ENCODE peak calls at places on chromosomes 12 and 14, in nine cellular contexts. X, B, E, C, U, O, K, Q and N are unnamed samples.

GRCh38 chr12:94099191-94099983 is 49.0 kb upstream of the PLXNC1 start:
- DNase-seq in C (no peak), Q (no peak), X (no peak), E (peak), U (no peak), B (no peak), O (no peak), K (no peak), N (no peak)

GRCh38 chr12:24227550-24227949 is 278.1 kb upstream of the SOX5 start:
- DNase-seq in C (no peak), B (no peak), E (no peak), K (no peak), X (no peak), Q (no peak), O (no peak), U (no peak), N (no peak)

GRCh38 chr12:109938947-109939346 is 38.9 kb downstream of the TCHP start:
- DNase-seq in Q (no peak), K (no peak), C (no peak), B (no peak), O (no peak), X (no peak), U (no peak), E (no peak), N (no peak)

GRCh38 chr12:114425031-114425626 is 19.2 kb upstream of the TBX5 start:
- DNase-seq in U (no peak), Q (no peak), O (no peak), X (no peak), C (peak), B (no peak), E (no peak), K (no peak), N (no peak)

GRCh38 chr12:65533177-65533883 is 254.8 kb downstream of the MSRB3 start:
- DNase-seq in U (no peak), C (no peak), X (no peak), E (no peak), B (no peak), O (no peak), K (no peak), Q (no peak), N (no peak)

GRCh38 chr12:108289342-108290131 is 49.6 kb downstream of the CMKLR1 start:
- DNase-seq in Q (no peak), U (peak), B (no peak), X (no peak), E (no peak), C (no peak), O (no peak), K (no peak), N (no peak)

GRCh38 chr14:97248973-97249372 is 451.8 kb downstream of the VRK1 start:
- DNase-seq in B (no peak), C (no peak), K (no peak), X (no peak), Q (no peak), E (no peak), U (no peak), O (no peak), N (no peak)

GRCh38 chr14:105974902-105975301 is 448.5 kb downstream of the TMEM121 start:
- DNase-seq in O (no peak), C (no peak), Q (no peak), B (no peak), U (no peak), E (no peak), X (no peak), K (no peak), N (no peak)

GRCh38 chr12:50549885-50550284 is 45.1 kb downstream of the DIP2B start:
- DNase-seq in U (no peak), K (no peak), C (no peak), X (no peak), Q (no peak), E (no peak), B (no peak), O (no peak), N (no peak)

GRCh38 chr12:122994140-122994675 is 13.7 kb downstream of the ARL6IP4 start:
- DNase-seq in X (no peak), K (no peak), O (peak), U (no peak), Q (no peak), C (no peak), E (no peak), B (peak), N (no peak)

GRCh38 chr14:43539210-43539609 is 967.9 kb downstream of the FSCB start:
- DNase-seq in X (no peak), O (no peak), E (peak), K (no peak), Q (no peak), C (no peak), B (no peak), U (no peak), N (peak)

GRCh38 chr12:113207621-113208040 is 13.6 kb upstream of the TPCN1 start:
- DNase-seq in E (no peak), Q (peak), K (no peak), X (no peak), C (no peak), B (no peak), U (no peak), O (peak), N (no peak)

GRCh38 chr12:57268264-57268663 is 17.3 kb upstream of the STAC3 start:
- DNase-seq in C (peak), U (no peak), X (no peak), E (no peak), Q (no peak), B (no peak), O (no peak), K (no peak), N (no peak)

GRCh38 chr14:69263364-69263763 is 3.4 kb downstream of the GALNT16 start:
- DNase-seq in O (no peak), C (peak), X (peak), K (peak), E (no peak), Q (no peak), U (peak), B (peak), N (peak)

GRCh38 chr14:69282448-69282847 is 22.5 kb downstream of the GALNT16 start:
- DNase-seq in C (no peak), K (no peak), X (no peak), Q (no peak), E (no peak), B (no peak), O (peak), U (no peak), N (no peak)

GRCh38 chr12:55068416-55069010 is 48.7 kb downstream of the NEUROD4 start:
- DNase-seq in B (no peak), Q (peak), O (no peak), C (peak), X (no peak), K (no peak), E (peak), U (no peak), N (peak)

GRCh38 chr12:38282886-38283285 is 33.7 kb upstream of the ALG10B start:
- DNase-seq in K (no peak), Q (no peak), B (no peak), U (no peak), E (peak), C (no peak), X (no peak), O (no peak), N (no peak)

GRCh38 chr14:71932229-71932951 is at the start of gene RGS6:
- DNase-seq in U (peak), B (no peak), E (no peak), X (no peak), C (peak), K (no peak), O (no peak), Q (no peak), N (peak)

GRCh38 chr12:14892726-14893442 is 7.2 kb upstream of the MGP start:
- DNase-seq in O (no peak), U (no peak), E (no peak), B (no peak), K (peak), X (peak), Q (peak), C (peak), N (peak)

GRCh38 chr12:116539361-116539771 is 19.8 kb upstream of the MAP1LC3B2 start:
- DNase-seq in Q (no peak), X (no peak), E (no peak), C (no peak), K (no peak), O (no peak), B (no peak), U (no peak), N (no peak)

GRCh38 chr12:30622509-30622908 is 73.2 kb downstream of the IPO8 start:
- DNase-seq in Q (no peak), X (no peak), K (no peak), C (peak), U (no peak), E (no peak), O (no peak), B (no peak), N (no peak)

GRCh38 chr12:92786045-92786444 is 83.3 kb downstream of the PLEKHG7 start:
- DNase-seq in E (no peak), K (no peak), X (no peak), C (peak), O (no peak), U (no peak), Q (no peak), B (no peak), N (no peak)

GRCh38 chr12:6866163-6866919 is 990 bp upstream of the TPI1 start:
- DNase-seq in C (no peak), O (peak), K (no peak), X (no peak), Q (no peak), B (peak), U (no peak), E (no peak), N (no peak)

GRCh38 chr12:93733358-93733757 is 56.2 kb downstream of the CRADD start:
- DNase-seq in B (no peak), Q (no peak), U (peak), K (no peak), C (no peak), X (no peak), E (no peak), O (no peak), N (no peak)

GRCh38 chr12:92208613-92209121 is 63.0 kb upstream of the BTG1 start:
- DNase-seq in C (peak), Q (peak), X (no peak), K (no peak), B (no peak), E (peak), U (no peak), O (no peak), N (no peak)

GRCh38 chr14:37889087-37889486 is 293.7 kb downstream of the TTC6 start:
- DNase-seq in O (no peak), X (no peak), E (no peak), B (no peak), K (no peak), U (peak), C (no peak), Q (no peak), N (no peak)

GRCh38 chr14:31895206-31895605 is 181.9 kb upstream of the ARHGAP5 start:
- DNase-seq in B (no peak), U (no peak), O (no peak), C (peak), Q (no peak), E (no peak), X (no peak), K (no peak), N (no peak)

GRCh38 chr12:57133013-57133569 is 4.8 kb downstream of the LRP1 start:
- DNase-seq in X (peak), K (no peak), E (no peak), C (peak), Q (no peak), B (no peak), O (no peak), U (no peak), N (no peak)

GRCh38 chr12:64943686-64944085 is 119.2 kb downstream of the TBC1D30 start:
- DNase-seq in X (no peak), K (no peak), B (no peak), C (no peak), O (no peak), E (no peak), U (no peak), Q (no peak), N (no peak)

GRCh38 chr12:20097561-20097960 is 270.8 kb upstream of the PDE3A start:
- DNase-seq in B (no peak), X (no peak), U (no peak), Q (no peak), E (no peak), C (peak), O (no peak), K (no peak), N (no peak)

DNA sequence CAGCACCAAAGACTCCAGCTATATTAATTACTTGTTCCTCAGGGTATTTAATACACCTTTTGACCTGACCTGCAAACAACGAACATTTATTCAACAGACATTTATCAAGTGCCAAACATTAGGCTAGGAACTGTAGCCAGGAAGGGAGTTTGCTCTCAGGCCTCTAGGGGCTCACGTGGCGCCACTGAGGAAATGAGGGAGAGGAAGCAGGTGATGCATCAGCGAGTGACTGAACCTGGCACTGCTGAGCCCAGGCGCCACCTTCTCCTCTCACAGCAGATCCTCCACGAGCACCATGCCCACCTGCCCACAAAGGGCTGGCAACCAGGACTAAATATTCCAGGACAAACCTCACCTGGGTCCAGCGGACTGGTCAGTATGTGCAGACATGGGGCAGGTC is 50.2 kb downstream of the SETD3 start:
- DNase-seq in E (no peak), B (no peak), U (no peak), K (no peak), Q (peak), X (no peak), O (peak), C (no peak), N (peak)
- TF ChIP-seq CTCF in E (peak), B (no peak), U (peak), K (no peak), Q (peak), X (no peak), O (peak), C (peak), N (peak)

DNA sequence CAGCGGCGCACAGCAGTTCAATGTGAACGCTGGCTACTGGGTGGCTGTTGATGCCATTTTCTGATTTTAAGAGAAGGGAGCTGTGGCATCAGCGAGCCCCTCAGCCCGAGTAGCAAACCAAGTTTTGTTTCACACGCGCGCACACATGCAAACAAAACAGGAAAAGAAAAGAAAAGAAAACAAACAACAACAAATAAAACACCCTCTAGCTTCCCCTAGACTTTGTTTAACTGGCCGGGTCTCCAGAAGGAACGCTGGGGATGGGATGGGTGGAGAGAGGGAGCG is 540 bp downstream of the PAX9 start:
- DNase-seq in K (no peak), U (no peak), O (peak), Q (no peak), B (no peak), X (no peak), C (no peak), E (no peak), N (no peak)
- H3K4me3 ChIP-seq in K (peak), U (peak), O (peak), Q (peak), B (no peak), X (peak), C (peak), E (peak), N (peak)

DNA sequence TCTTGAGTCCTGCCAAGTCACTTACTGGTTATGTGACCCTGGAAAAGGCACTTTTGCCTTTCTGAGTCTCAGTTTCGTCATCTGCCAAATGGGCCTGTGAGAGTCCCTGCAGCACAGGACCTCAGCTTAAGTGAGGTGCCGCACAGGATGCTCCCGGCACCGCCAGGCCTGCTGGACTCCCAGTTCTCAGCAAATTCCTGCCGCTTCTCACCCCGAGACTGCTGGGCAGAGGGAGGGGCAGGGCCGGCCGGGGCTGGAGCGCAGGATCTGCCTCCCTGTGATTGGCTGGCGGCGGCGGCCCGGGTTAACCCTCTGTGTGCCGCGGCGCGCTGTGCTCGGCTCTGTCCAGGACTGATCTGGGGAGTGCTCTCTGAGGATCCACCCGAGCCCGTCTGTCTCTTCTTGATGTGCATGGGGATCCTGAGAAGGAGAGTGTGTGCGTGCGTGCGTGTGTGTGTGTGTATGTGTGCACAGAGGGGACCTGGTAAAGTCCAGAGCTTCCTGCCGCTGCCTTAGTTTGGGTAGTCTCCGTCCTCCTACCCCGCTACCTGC is 8.6 kb downstream of the SETD1B start:
- DNase-seq in X (no peak), U (peak), O (peak), B (peak), C (peak), K (no peak), Q (peak), E (no peak), N (peak)
- TF ChIP-seq CTCF in X (no peak), U (peak), O (no peak), B (peak), C (no peak), K (no peak), Q (no peak), E (no peak), N (peak)

GRCh38 chr12:52080403-52081201 is 1.1 kb downstream of the SMIM41 start:
- DNase-seq in X (no peak), K (no peak), Q (no peak), E (no peak), U (no peak), O (peak), B (no peak), C (no peak), N (no peak)
- H3K4me3 ChIP-seq in X (no peak), K (no peak), Q (peak), E (no peak), U (peak), O (no peak), B (no peak), C (peak), N (no peak)

DNA sequence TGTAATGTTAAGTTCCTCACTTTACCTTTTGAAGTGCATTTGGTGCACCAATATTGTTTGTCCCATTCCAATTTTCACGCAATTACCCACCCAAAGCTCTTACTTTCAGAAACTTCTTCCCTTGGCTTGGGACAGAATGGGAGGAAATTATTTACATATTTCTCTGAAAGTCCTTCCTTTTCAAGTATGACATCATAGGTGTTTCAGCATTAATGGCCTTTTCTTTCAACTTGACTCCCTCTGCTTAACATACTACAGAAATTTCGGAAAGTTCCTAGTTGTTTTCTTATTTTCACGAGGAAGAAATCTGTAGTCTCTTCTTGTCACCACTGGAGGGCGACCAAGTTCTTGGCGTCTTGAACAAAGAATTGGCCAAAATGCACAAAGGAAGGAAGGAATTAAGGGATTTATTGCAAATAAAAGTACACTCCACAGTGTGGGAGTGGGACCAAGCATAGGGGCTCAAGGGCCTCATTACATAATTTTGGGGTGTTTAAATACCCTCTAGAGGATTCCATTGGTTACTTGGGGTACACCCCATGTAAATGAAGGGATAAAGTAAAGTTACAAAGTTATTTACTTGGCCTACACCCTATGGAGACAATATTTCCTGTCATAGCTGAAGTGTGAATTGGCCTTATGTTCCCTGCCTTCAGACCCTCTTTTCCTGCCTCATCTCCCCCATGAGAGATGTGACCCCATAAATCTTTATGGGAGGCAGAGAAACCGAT is 70.5 kb downstream of the RPL10L start:
- DNase-seq in C (no peak), Q (peak), O (no peak), E (no peak), X (no peak), U (no peak), K (no peak), B (no peak), N (peak)
- TF ChIP-seq CTCF in C (peak), Q (peak), O (peak), E (peak), X (no peak), U (no peak), K (no peak), B (no peak), N (peak)

GRCh38 chr12:41515953-41516352 is 327.8 kb downstream of the PDZRN4 start:
- DNase-seq in U (no peak), B (no peak), K (no peak), C (no peak), Q (no peak), E (no peak), X (no peak), O (no peak), N (no peak)

GRCh38 chr12:41527529-41528116 is 339.5 kb downstream of the PDZRN4 start:
- DNase-seq in X (no peak), K (no peak), C (no peak), U (no peak), O (no peak), E (no peak), Q (no peak), B (no peak), N (no peak)

DNA sequence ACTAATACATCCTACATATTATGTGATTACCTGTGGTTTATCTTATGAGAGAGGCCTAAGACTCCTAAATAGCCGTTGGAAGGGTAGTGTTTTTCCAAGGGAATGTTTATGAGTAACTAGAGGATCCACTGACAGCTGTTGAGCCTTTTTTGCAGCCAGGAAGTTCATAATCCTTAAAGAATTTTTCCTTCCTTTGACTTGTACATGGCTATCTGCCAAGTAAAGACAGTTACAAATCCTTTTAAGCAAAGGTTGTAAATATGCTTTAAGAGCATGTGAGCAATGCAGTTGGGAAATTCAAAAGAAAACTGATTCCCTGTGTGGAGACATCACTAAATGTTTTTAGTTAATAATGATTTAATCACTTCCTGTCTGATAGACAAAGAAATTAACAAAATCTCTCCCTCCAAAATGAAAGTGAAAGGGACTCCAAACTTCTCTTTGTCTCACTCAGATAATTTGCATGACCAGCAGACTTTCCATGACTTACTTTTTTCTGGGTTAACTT is 333.8 kb downstream of the PDZRN4 start:
- DNase-seq in U (no peak), K (no peak), O (no peak), E (peak), B (no peak), C (peak), Q (peak), X (no peak), N (no peak)
- H3K4me3 ChIP-seq in U (peak), K (no peak), O (peak), E (no peak), B (no peak), C (peak), Q (peak), X (peak), N (no peak)